ENCODE peak calls at places on chromosomes 12 and 14, in seven cellular contexts. Y is GM12891; M is stimulated activated CD4-positive, alpha-beta T cell treated with anti-CD3 and anti-CD28 coated beads, Interleukin-4, amount 100 ng/mL, for 4 hours; V is adrenal gland; J is CD4-positive, alpha-beta memory T cell; Q is SK-N-DZ; K is AML-193. B is an unnamed sample.

GRCh38 chr12:116662612-116663144 is 75.2 kb downstream of the SPRING1 start:
- DNase-seq in Y (no peak), K (peak), V (peak), J (no peak), Q (peak), M (no peak), B (no peak)

GRCh38 chr12:66279127-66279712 is 23.1 kb upstream of the HELB start:
- DNase-seq in Q (no peak), J (peak), K (peak), M (peak), V (no peak), Y (no peak), B (no peak)

GRCh38 chr14:95885866-95886265 is 9.2 kb downstream of the TUNAR start:
- DNase-seq in J (no peak), K (no peak), V (no peak), M (no peak), Q (no peak), Y (no peak), B (no peak)

GRCh38 chr12:120007272-120007671 is 18.2 kb downstream of the BICDL1 start:
- DNase-seq in M (peak), V (no peak), J (peak), K (no peak), Q (no peak), Y (no peak), B (no peak)

GRCh38 chr14:95467657-95468056 is 48.8 kb downstream of the SYNE3 start:
- DNase-seq in V (peak), Y (no peak), J (no peak), K (no peak), Q (no peak), M (no peak), B (no peak)

GRCh38 chr12:99769581-99769980 is 122.0 kb downstream of the GARIN6 start:
- DNase-seq in V (no peak), Y (no peak), M (no peak), K (no peak), Q (no peak), J (no peak), B (no peak)

GRCh38 chr14:22520786-22521185 is 68.2 kb downstream of the DAD1 start:
- DNase-seq in Y (no peak), M (no peak), K (no peak), Q (no peak), J (no peak), V (no peak), B (no peak)

GRCh38 chr12:98344630-98345029 is 170.8 kb upstream of the TMPO start:
- DNase-seq in J (no peak), Y (no peak), K (no peak), V (no peak), Q (no peak), M (no peak), B (no peak)

GRCh38 chr12:27779416-27779815 is 617 bp upstream of the KLHL42 start:
- DNase-seq in Y (peak), K (no peak), M (peak), J (no peak), Q (peak), V (peak), B (no peak)

GRCh38 chr14:94342334-94342934 is 19.3 kb upstream of the SERPINA6 start:
- DNase-seq in M (no peak), K (peak), V (peak), Y (no peak), J (no peak), Q (no peak), B (peak)

GRCh38 chr14:92310776-92311375 is 12.1 kb upstream of the SLC24A4 start:
- DNase-seq in Q (no peak), Y (no peak), M (no peak), K (no peak), V (no peak), J (no peak), B (no peak)

GRCh38 chr12:109927622-109928021 is 27.5 kb downstream of the TCHP start:
- DNase-seq in K (peak), Q (peak), M (peak), Y (peak), J (peak), V (peak), B (peak)

GRCh38 chr12:51686727-51687126 is 95.7 kb downstream of the SCN8A start:
- DNase-seq in K (no peak), J (no peak), M (no peak), V (no peak), Q (no peak), Y (no peak), B (no peak)

GRCh38 chr12:50142993-50143392 is 24.2 kb downstream of the CERS5 start:
- DNase-seq in Q (no peak), K (no peak), M (no peak), Y (no peak), J (no peak), V (no peak), B (no peak)

GRCh38 chr12:94952325-94952724 is 51.2 kb downstream of the NDUFA12 start:
- DNase-seq in Q (no peak), Y (no peak), J (no peak), K (no peak), M (no peak), V (no peak), B (no peak)

GRCh38 chr12:6038160-6038559 is 86.3 kb downstream of the VWF start:
- DNase-seq in J (peak), Q (peak), Y (peak), K (peak), V (peak), M (peak), B (peak)

GRCh38 chr14:30450620-30451019 is 108.3 kb upstream of the G2E3 start:
- DNase-seq in M (no peak), Y (no peak), V (no peak), Q (peak), J (no peak), K (no peak), B (no peak)

GRCh38 chr14:67690011-67690410 is 5.6 kb downstream of the RDH11 start:
- DNase-seq in J (no peak), V (no peak), M (no peak), Y (no peak), Q (no peak), K (no peak), B (no peak)

GRCh38 chr14:23865502-23865901 is 88.1 kb upstream of the DHRS4 start:
- DNase-seq in Q (no peak), M (no peak), K (no peak), Y (no peak), J (no peak), V (no peak), B (no peak)

GRCh38 chr12:102990419-102990818 is 32.9 kb downstream of the ASCL1 start:
- DNase-seq in Q (peak), K (no peak), M (no peak), V (no peak), J (no peak), Y (no peak), B (no peak)

GRCh38 chr14:75554482-75554881 is 23.9 kb upstream of the FLVCR2 start:
- DNase-seq in Y (no peak), V (no peak), Q (no peak), J (no peak), K (no peak), M (no peak), B (no peak)

GRCh38 chr14:29521526-29522137 is 406.0 kb downstream of the PRKD1 start:
- DNase-seq in M (no peak), K (peak), J (no peak), Y (peak), V (no peak), Q (no peak), B (no peak)

GRCh38 chr12:124745891-124746570 is 117.6 kb downstream of the SCARB1 start:
- DNase-seq in Q (peak), K (no peak), M (peak), Y (peak), V (peak), J (no peak), B (no peak)

GRCh38 chr12:81296556-81297305 is 218.9 kb downstream of the ACSS3 start:
- DNase-seq in Q (no peak), J (no peak), M (no peak), Y (no peak), K (no peak), V (peak), B (no peak)

GRCh38 chr12:24861751-24862575 is 86.9 kb downstream of the BCAT1 start:
- DNase-seq in M (no peak), Y (no peak), Q (no peak), V (no peak), J (no peak), K (no peak), B (no peak)

B was measured in Panc1.